ENCODE peak calls at places on chromosomes 4 and X, in nine cellular contexts. Z is transverse colon, W is GM23338, X is upper lobe of left lung, O is K562, Y is suprapubic skin, U is SK-N-MC, A is sigmoid colon, T is stomach. K is an unnamed sample.

GRCh38 chr4:10006604-10007435 is 14.5 kb downstream of the SLC2A9 start:
- DNase-seq in X (no peak), A (no peak), Z (peak), Y (no peak), T (peak), W (no peak), U (no peak), O (no peak), K (no peak)

GRCh38 chrX:30309139-30309571 is at the start of gene NR0B1:
- DNase-seq in Y (no peak), T (no peak), X (peak), W (peak), Z (no peak), O (no peak), A (no peak), U (no peak), K (no peak)

GRCh38 chr4:86934147-86934771 is 552 bp upstream of the AFF1 start:
- DNase-seq in U (no peak), X (no peak), A (no peak), Y (no peak), Z (peak), O (peak), T (no peak), W (peak), K (no peak)

GRCh38 chr4:6561706-6562371 is 13.2 kb upstream of the MAN2B2 start:
- DNase-seq in W (no peak), O (no peak), U (no peak), X (no peak), Z (no peak), A (no peak), Y (no peak), T (no peak), K (no peak)

GRCh38 chr4:15457401-15458201 is 12.1 kb upstream of the CC2D2A start:
- DNase-seq in X (no peak), T (no peak), O (peak), U (peak), W (peak), A (no peak), Y (no peak), Z (no peak), K (no peak)

GRCh38 chrX:123173833-123174232 is 10.2 kb upstream of the GRIA3 start:
- DNase-seq in T (no peak), X (no peak), O (peak), W (peak), A (no peak), U (peak), Y (no peak), Z (no peak), K (no peak)

GRCh38 chr4:78645853-78646757 is 94.5 kb downstream of the ANXA3 start:
- DNase-seq in Y (peak), A (peak), T (peak), U (peak), Z (peak), W (no peak), X (no peak), O (peak), K (no peak)

GRCh38 chr4:15542795-15543194 is 73.1 kb downstream of the CC2D2A start:
- DNase-seq in T (no peak), W (peak), Y (no peak), X (no peak), Z (no peak), O (no peak), U (no peak), A (no peak), K (no peak)

GRCh38 chr4:41977709-41978108 is 3.8 kb upstream of the DCAF4L1 start:
- DNase-seq in X (no peak), T (no peak), Z (no peak), O (no peak), A (no peak), U (no peak), W (no peak), Y (no peak), K (no peak)

GRCh38 chr4:124019749-124020549 is 623.4 kb downstream of the SPRY1 start:
- DNase-seq in Z (no peak), W (no peak), U (no peak), A (no peak), X (no peak), T (no peak), O (no peak), Y (no peak), K (no peak)

GRCh38 chrX:33906971-33907370 is 225.1 kb downstream of the FAM47A start:
- DNase-seq in O (no peak), Y (no peak), T (no peak), W (peak), A (no peak), Z (no peak), U (no peak), X (no peak), K (no peak)

GRCh38 chr4:155999743-156000142 is 46.1 kb upstream of the CTSO start:
- DNase-seq in O (no peak), Z (no peak), Y (no peak), W (peak), A (no peak), X (no peak), T (no peak), U (no peak), K (no peak)

GRCh38 chr4:122665148-122665547 is 44.3 kb upstream of the IL21 start:
- DNase-seq in U (no peak), W (no peak), A (no peak), T (no peak), O (no peak), X (no peak), Z (no peak), Y (no peak), K (no peak)

GRCh38 chrX:44568196-44568595 is 25.5 kb upstream of the FUNDC1 start:
- DNase-seq in Z (no peak), U (no peak), A (no peak), T (no peak), X (no peak), O (no peak), W (no peak), Y (no peak), K (no peak)

GRCh38 chr4:57501715-57502114 is 391.5 kb upstream of the IGFBP7 start:
- DNase-seq in U (no peak), A (no peak), Z (no peak), W (peak), X (no peak), T (no peak), O (no peak), Y (no peak), K (no peak)

GRCh38 chr4:145937990-145938611 is 522 bp downstream of the ZNF827 start:
- DNase-seq in Z (peak), U (no peak), A (no peak), T (no peak), Y (no peak), O (no peak), W (peak), X (peak), K (no peak)

GRCh38 chr4:72468904-72469502 is 100.0 kb downstream of the ADAMTS3 start:
- DNase-seq in Z (no peak), Y (no peak), O (peak), U (peak), T (no peak), A (no peak), X (no peak), W (peak), K (no peak)

GRCh38 chrX:85004255-85004654 is 578 bp downstream of the APOOL start:
- DNase-seq in A (no peak), O (peak), U (no peak), Y (no peak), W (no peak), X (no peak), T (no peak), Z (no peak), K (no peak)

GRCh38 chrX:153029875-153030274 is 26.4 kb upstream of the PNMA3 start:
- DNase-seq in W (no peak), Z (no peak), Y (no peak), A (no peak), O (no peak), T (no peak), X (peak), U (no peak), K (no peak)

GRCh38 chr4:74671074-74671698 is 123.1 kb downstream of the BTC start:
- DNase-seq in Y (no peak), U (peak), W (peak), O (peak), A (no peak), T (peak), X (no peak), Z (peak), K (no peak)

GRCh38 chr4:181161669-181162068 is 1081.5 kb upstream of the TENM3 start:
- DNase-seq in U (no peak), T (no peak), X (no peak), A (no peak), O (no peak), Z (no peak), W (no peak), Y (no peak), K (no peak)

GRCh38 chr4:101251261-101251660 is 96.1 kb downstream of the PPP3CA start:
- DNase-seq in Z (no peak), U (no peak), A (no peak), T (no peak), X (no peak), W (no peak), Y (no peak), O (no peak), K (no peak)

GRCh38 chrX:31508338-31508737 is 436.5 kb upstream of the FTHL17 start:
- DNase-seq in Y (no peak), O (no peak), A (peak), W (peak), T (no peak), X (no peak), Z (peak), U (no peak), K (no peak)

GRCh38 chr4:6492027-6492590 is 19.7 kb upstream of the PPP2R2C start:
- DNase-seq in W (no peak), X (no peak), Y (peak), A (no peak), O (no peak), T (no peak), U (no peak), Z (no peak), K (peak)

GRCh38 chrX:48521353-48522243 is at the start of gene EBP:
- DNase-seq in T (peak), O (peak), Z (peak), A (peak), Y (peak), X (peak), U (peak), W (peak), K (no peak)

GRCh38 chr4:140691369-140691768 is 64.8 kb downstream of the TBC1D9 start:
- DNase-seq in T (no peak), W (peak), Z (no peak), Y (no peak), A (no peak), O (no peak), U (no peak), X (no peak), K (no peak)

GRCh38 chrX:32397562-32398216 is 813.7 kb downstream of the DMD start:
- DNase-seq in U (no peak), T (no peak), Z (no peak), A (no peak), W (no peak), O (no peak), Y (no peak), X (no peak), K (no peak)

DNA sequence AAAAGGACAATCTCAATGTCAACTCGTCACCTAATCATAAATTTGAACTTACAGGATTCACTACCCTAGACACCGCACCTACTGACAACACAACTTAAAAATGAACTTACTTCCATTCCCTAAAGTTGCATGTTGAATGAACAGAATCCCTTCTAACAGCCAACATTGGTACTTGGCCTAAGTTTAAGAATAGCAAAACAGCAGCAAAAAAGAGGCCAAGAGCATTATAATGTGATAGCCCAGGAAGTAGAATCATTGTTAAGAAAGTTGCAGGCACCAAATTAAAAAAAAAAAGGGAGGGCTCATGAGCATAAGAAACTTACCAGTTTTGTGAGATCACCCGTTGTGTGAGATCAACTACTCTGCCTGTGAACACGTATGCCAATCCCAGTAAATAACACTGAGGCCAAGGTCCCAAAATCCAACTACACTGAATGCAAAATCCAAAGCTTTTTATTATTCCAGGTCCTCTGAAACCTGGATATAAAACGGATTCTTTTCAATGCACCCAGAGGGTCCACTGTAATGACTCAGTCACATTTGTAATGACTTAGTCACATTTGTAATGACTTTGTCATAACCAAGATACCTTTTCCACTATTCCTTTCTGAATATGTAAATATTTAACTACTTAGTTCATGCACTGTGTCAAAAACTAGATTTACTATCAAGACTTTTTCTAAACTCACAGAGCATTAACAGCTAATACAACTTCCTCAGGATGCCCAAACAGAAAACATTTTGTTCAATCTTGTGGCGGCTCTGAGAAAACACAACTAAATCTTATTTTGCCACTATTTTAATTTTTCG is 6.8 kb downstream of the HNRNPDL start:
- DNase-seq in W (peak), X (no peak), Y (no peak), T (no peak), A (no peak), U (no peak), O (no peak), Z (no peak), K (no peak)
- TF ChIP-seq POLR2AphosphoS5 in W (no peak), X (no peak), Y (no peak), T (no peak), A (no peak), U (peak), O (peak), Z (no peak), K (no peak)

GRCh38 chr4:37453004-37453360 is 208.4 kb downstream of the NWD2 start:
- DNase-seq in X (no peak), W (peak), O (peak), T (peak), U (no peak), Y (no peak), A (no peak), Z (peak), K (no peak)
- H3K4me3 ChIP-seq in X (peak), W (peak), O (no peak), T (peak), U (peak), Y (peak), A (peak), Z (peak), K (peak)

GRCh38 chrX:17031827-17032226 is 85.4 kb downstream of the REPS2 start:
- DNase-seq in O (no peak), U (no peak), X (no peak), T (no peak), Y (no peak), Z (no peak), W (no peak), A (no peak), K (no peak)

GRCh38 chrX:17030092-17030491 is 83.6 kb downstream of the REPS2 start:
- DNase-seq in T (no peak), Z (no peak), Y (no peak), A (no peak), X (no peak), W (no peak), U (no peak), O (no peak), K (no peak)

GRCh38 chrX:17030580-17031285 is 84.3 kb downstream of the REPS2 start:
- DNase-seq in T (no peak), Y (no peak), Z (no peak), A (no peak), O (no peak), U (no peak), W (no peak), X (no peak), K (no peak)

GRCh38 chrX:17033225-17033624 is 86.8 kb downstream of the REPS2 start:
- DNase-seq in A (no peak), O (no peak), X (no peak), Z (no peak), Y (no peak), W (no peak), T (no peak), U (no peak), K (no peak)

GRCh38 chrX:17032351-17032750 is 85.9 kb downstream of the REPS2 start:
- DNase-seq in O (no peak), T (peak), A (no peak), W (no peak), Z (no peak), X (no peak), Y (no peak), U (no peak), K (no peak)
- TF ChIP-seq POLR2AphosphoS5 in O (no peak), T (peak), A (no peak), W (no peak), Z (no peak), X (no peak), Y (no peak), U (no peak), K (no peak)

DNA sequence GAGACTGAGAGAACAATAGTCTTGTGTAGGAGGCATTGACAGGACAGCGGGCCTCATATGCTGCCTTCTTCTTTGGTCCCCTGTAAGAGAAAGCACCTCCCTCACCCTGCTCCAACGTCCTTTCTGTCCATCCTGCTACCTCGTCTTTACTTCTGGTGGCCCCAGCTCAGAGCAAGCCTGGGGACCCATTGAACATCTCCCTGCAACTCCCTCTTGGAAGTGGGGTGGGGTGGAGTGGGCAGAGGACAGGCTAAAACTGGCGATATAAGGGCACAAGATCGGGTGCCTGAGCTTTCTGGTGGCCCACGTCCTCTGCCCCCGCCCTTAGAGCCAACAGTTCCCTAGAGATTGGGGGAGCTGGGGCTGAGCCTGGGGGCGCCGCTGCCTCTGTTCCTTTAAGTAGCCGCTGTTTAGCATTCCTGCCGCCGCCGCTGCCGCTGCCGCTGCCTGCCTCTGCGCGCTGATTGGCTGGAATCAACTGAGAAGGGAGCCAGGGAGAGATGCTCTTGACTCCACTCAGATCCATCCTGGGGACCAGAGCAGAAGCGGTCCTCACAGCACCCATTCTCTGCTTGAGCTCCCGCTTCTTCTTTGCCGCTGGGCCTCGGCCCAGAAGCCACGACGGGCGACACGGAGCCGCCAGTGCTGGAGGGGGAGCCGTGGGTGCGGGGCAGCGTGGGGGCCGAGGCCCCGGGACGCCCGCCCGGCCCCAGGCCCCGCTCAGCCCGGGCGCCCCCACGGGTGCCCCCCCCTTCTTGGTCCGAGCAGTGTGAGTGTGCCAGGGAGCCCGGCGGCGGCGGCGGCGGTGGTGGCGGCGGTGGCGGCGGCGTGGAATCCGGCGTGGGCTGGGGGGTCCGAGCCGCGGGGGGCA is at the start of gene DLG3:
- DNase-seq in X (peak), A (no peak), O (no peak), Y (no peak), T (no peak), Z (no peak), U (no peak), W (peak), K (no peak)
- H3K4me3 ChIP-seq in X (peak), A (peak), O (no peak), Y (peak), T (peak), Z (no peak), U (no peak), W (peak), K (peak)

GRCh38 chr4:54067163-54067562 is 2.8 kb upstream of the CHIC2 start:
- DNase-seq in Z (peak), X (no peak), A (peak), W (no peak), Y (no peak), O (no peak), U (no peak), T (peak), K (no peak)

GRCh38 chr4:54066088-54066415 is 1.6 kb upstream of the CHIC2 start:
- DNase-seq in A (no peak), T (no peak), O (peak), U (no peak), Y (no peak), Z (no peak), W (no peak), X (no peak), K (no peak)

GRCh38 chr4:54065282-54066087 is 1.1 kb upstream of the CHIC2 start:
- DNase-seq in O (peak), Y (no peak), W (no peak), A (no peak), Z (no peak), U (no peak), T (no peak), X (no peak), K (no peak)

GRCh38 chr4:54064317-54065275 is at the start of gene CHIC2:
- DNase-seq in X (peak), T (peak), Y (peak), U (no peak), A (peak), W (peak), Z (peak), O (peak), K (no peak)

GRCh38 chr4:54066718-54067129 is 2.3 kb upstream of the CHIC2 start:
- DNase-seq in X (no peak), W (no peak), O (peak), Y (no peak), Z (no peak), U (no peak), A (no peak), T (peak), K (no peak)
- TF ChIP-seq POLR2AphosphoS5 in X (no peak), W (no peak), O (peak), Y (no peak), Z (no peak), U (no peak), A (no peak), T (peak), K (no peak)

GRCh38 chrX:135114392-135114791 is 5.9 kb downstream of the ETDB start:
- DNase-seq in T (no peak), A (no peak), Y (no peak), W (no peak), Z (no peak), U (no peak), O (no peak), X (no peak), K (no peak)
- H3K4me3 ChIP-seq in T (no peak), A (no peak), Y (no peak), W (no peak), Z (no peak), U (no peak), O (no peak), X (no peak), K (no peak)

GRCh38 chr4:678765-679481 is 4.6 kb downstream of the MYL5 start:
- DNase-seq in Z (no peak), T (no peak), Y (peak), A (no peak), O (no peak), X (peak), W (no peak), U (no peak), K (no peak)
- TF ChIP-seq POLR2AphosphoS5 in Z (no peak), T (no peak), Y (no peak), A (no peak), O (no peak), X (no peak), W (no peak), U (no peak), K (no peak)